ENCODE peak calls at places on chromosome 10, in nine cellular contexts. Y is right cardiac atrium; N is heart left ventricle; T is CD4-positive, alpha-beta memory T cell; U is Peyer's patch; I is upper lobe of right lung; V is IMR-90; W is GM23248; A is neuronal stem cell. H is an unnamed sample.

GRCh38 chr10:117741524-117741923 is 199.0 kb downstream of the EMX2 start:
- DNase-seq in Y (no peak), N (no peak), T (no peak), U (no peak), I (no peak), V (no peak), W (no peak), A (no peak), H (no peak)

GRCh38 chr10:95445837-95446347 is 115.3 kb downstream of the SORBS1 start:
- DNase-seq in Y (peak), N (peak), T (peak), U (no peak), I (no peak), V (peak), W (peak), A (peak), H (peak)

GRCh38 chr10:33143160-33143728 is 185.2 kb upstream of the ITGB1 start:
- DNase-seq in Y (no peak), N (no peak), T (no peak), U (no peak), I (no peak), V (peak), W (peak), A (no peak), H (no peak)

GRCh38 chr10:85921789-85922188 is 444.8 kb downstream of the GRID1 start:
- DNase-seq in Y (no peak), N (no peak), T (no peak), U (no peak), I (no peak), V (no peak), W (no peak), A (no peak), H (no peak)

GRCh38 chr10:9608592-9608991 is 1409.1 kb upstream of the CELF2 start:
- DNase-seq in Y (no peak), N (no peak), T (no peak), U (no peak), I (no peak), V (peak), W (peak), A (no peak), H (no peak)

GRCh38 chr10:104274762-104275721 is 6.1 kb downstream of the GSTO2 start:
- DNase-seq in Y (peak), N (no peak), T (peak), U (peak), I (peak), V (no peak), W (peak), A (no peak), H (peak)

GRCh38 chr10:82981137-82981723 is 1106.2 kb downstream of the NRG3 start:
- DNase-seq in Y (no peak), N (no peak), T (no peak), U (no peak), I (no peak), V (peak), W (peak), A (no peak), H (no peak)

GRCh38 chr10:78543749-78544446 is 510.2 kb downstream of the RPS24 start:
- DNase-seq in Y (peak), N (peak), T (no peak), U (no peak), I (peak), V (peak), W (peak), A (no peak), H (no peak)

GRCh38 chr10:1540144-1540543 is 197.2 kb downstream of the ADARB2 start:
- DNase-seq in Y (no peak), N (no peak), T (no peak), U (peak), I (peak), V (no peak), W (no peak), A (no peak), H (no peak)

GRCh38 chr10:32963102-32963501 is 5.1 kb upstream of the ITGB1 start:
- DNase-seq in Y (no peak), N (no peak), T (no peak), U (no peak), I (no peak), V (peak), W (peak), A (no peak), H (no peak)

GRCh38 chr10:15146366-15146765 is 22.1 kb downstream of the NMT2 start:
- DNase-seq in Y (no peak), N (no peak), T (no peak), U (no peak), I (no peak), V (no peak), W (no peak), A (no peak), H (no peak)

GRCh38 chr10:89332092-89332633 is 4.4 kb downstream of the IFIT3 start:
- DNase-seq in Y (no peak), N (peak), T (peak), U (no peak), I (no peak), V (peak), W (peak), A (no peak), H (no peak)

GRCh38 chr10:77889277-77889903 is 37.2 kb downstream of the DLG5 start:
- DNase-seq in Y (peak), N (no peak), T (no peak), U (peak), I (peak), V (no peak), W (no peak), A (peak), H (no peak)

GRCh38 chr10:37478381-37478780 is 353.0 kb downstream of the ANKRD30A start:
- DNase-seq in Y (no peak), N (no peak), T (no peak), U (no peak), I (no peak), V (no peak), W (no peak), A (no peak), H (no peak)

GRCh38 chr10:114073787-114074186 is 30.1 kb downstream of the ADRB1 start:
- DNase-seq in Y (no peak), N (no peak), T (peak), U (no peak), I (no peak), V (no peak), W (no peak), A (no peak), H (peak)

GRCh38 chr10:13909911-13910617 is 323.3 kb downstream of the PRPF18 start:
- DNase-seq in Y (no peak), N (no peak), T (no peak), U (no peak), I (no peak), V (no peak), W (no peak), A (no peak), H (no peak)

GRCh38 chr10:6195376-6195775 is 7.4 kb upstream of the PFKFB3 start:
- DNase-seq in Y (no peak), N (no peak), T (no peak), U (no peak), I (peak), V (peak), W (peak), A (no peak), H (no peak)
- H3K27ac ChIP-seq in Y (peak), N (peak), T (no peak), U (peak), I (peak), V (no peak), W (no peak), A (no peak), H (no peak)

GRCh38 chr10:123275183-123275549 is 121.0 kb downstream of the BUB3 start:
- DNase-seq in Y (no peak), N (no peak), T (no peak), U (no peak), I (no peak), V (no peak), W (peak), A (no peak), H (no peak)
- H3K4me3 ChIP-seq in Y (no peak), N (no peak), T (no peak), U (no peak), I (peak), V (no peak), W (no peak), A (no peak), H (no peak)

DNA sequence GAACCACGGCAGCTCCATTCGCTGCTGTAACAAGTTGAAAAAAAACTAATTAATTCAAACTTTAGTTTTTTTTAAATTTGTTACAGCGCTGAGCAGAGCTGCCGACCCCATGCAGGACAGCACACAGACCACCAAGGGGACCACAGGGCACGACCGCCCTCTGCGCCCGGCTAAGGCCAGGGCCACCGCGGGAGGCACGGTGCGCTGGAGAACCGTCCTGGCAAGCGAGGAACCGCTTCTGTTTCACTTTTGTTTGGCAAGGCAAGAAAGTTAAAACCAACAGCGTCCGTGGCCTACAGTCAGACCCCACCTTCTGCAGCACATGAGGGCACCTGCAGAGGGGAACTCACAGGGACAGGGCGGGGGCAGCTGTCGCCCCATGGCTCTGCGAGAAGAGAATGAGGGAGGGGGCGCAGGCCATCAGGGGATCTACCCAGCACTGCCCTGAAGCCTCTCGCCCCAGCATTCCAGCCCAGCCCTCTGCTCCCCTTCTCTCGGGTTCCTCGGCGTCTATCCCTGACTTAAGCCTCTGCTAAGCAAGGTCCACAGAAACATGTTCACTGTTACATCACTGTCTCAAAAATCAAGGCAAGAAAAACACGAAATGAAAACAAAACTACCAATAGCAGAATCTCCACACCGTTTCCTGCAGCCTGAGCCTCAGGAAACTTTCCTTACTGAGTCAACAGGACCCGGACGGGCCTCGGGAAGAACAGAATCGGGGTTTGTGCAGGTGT is 204.4 kb downstream of the DIP2C start:
- DNase-seq in Y (peak), N (no peak), T (peak), U (no peak), I (no peak), V (no peak), W (peak), A (no peak), H (peak)
- H3K27ac ChIP-seq in Y (no peak), N (peak), T (peak), U (peak), I (peak), V (peak), W (peak), A (no peak), H (peak)

GRCh38 chr10:133359554-133359971 is 1.7 kb upstream of the FUOM start:
- DNase-seq in Y (no peak), N (no peak), T (peak), U (peak), I (no peak), V (no peak), W (no peak), A (no peak), H (no peak)

GRCh38 chr10:133356953-133357292 is 896 bp downstream of the FUOM start:
- DNase-seq in Y (no peak), N (no peak), T (no peak), U (no peak), I (no peak), V (no peak), W (peak), A (no peak), H (no peak)

GRCh38 chr10:133357293-133358151 is at the start of gene FUOM:
- DNase-seq in Y (peak), N (peak), T (peak), U (peak), I (peak), V (peak), W (peak), A (peak), H (peak)

GRCh38 chr10:133358920-133359300 is 1.1 kb upstream of the FUOM start:
- DNase-seq in Y (no peak), N (no peak), T (no peak), U (no peak), I (no peak), V (no peak), W (no peak), A (no peak), H (no peak)

GRCh38 chr10:133358162-133358919 is 522 bp upstream of the FUOM start:
- DNase-seq in Y (peak), N (no peak), T (no peak), U (no peak), I (peak), V (no peak), W (no peak), A (no peak), H (no peak)
- H3K4me3 ChIP-seq in Y (no peak), N (no peak), T (no peak), U (no peak), I (no peak), V (no peak), W (no peak), A (no peak), H (no peak)

DNA sequence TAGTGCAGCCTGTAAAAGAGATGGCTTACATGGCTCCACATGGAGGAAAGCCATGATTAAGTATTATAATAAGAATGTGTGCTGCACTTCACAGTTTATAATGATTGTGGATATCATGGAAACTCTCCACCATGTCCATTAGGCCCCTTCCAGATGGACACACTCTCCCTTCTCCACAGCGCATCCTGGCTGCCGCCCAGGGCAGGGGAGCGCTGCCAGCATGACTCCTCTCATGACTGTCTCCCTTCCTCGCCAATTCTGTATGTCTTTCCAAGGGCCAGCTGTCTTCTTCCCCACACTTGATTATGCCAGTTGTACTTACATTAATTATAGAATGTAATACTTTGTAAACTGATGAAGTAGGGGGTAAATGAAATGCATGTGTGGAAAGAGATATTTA is 259.3 kb upstream of the TMEM72 start:
- DNase-seq in Y (no peak), N (no peak), T (no peak), U (no peak), I (no peak), V (peak), W (peak), A (no peak), H (no peak)
- H3K27ac ChIP-seq in Y (no peak), N (no peak), T (no peak), U (no peak), I (no peak), V (no peak), W (peak), A (no peak), H (no peak)

GRCh38 chr10:35075228-35075627 is 14.9 kb downstream of the CUL2 start:
- DNase-seq in Y (no peak), N (no peak), T (no peak), U (no peak), I (no peak), V (no peak), W (no peak), A (no peak), H (no peak)
- H3K4me3 ChIP-seq in Y (no peak), N (no peak), T (no peak), U (no peak), I (no peak), V (no peak), W (no peak), A (no peak), H (no peak)

DNA sequence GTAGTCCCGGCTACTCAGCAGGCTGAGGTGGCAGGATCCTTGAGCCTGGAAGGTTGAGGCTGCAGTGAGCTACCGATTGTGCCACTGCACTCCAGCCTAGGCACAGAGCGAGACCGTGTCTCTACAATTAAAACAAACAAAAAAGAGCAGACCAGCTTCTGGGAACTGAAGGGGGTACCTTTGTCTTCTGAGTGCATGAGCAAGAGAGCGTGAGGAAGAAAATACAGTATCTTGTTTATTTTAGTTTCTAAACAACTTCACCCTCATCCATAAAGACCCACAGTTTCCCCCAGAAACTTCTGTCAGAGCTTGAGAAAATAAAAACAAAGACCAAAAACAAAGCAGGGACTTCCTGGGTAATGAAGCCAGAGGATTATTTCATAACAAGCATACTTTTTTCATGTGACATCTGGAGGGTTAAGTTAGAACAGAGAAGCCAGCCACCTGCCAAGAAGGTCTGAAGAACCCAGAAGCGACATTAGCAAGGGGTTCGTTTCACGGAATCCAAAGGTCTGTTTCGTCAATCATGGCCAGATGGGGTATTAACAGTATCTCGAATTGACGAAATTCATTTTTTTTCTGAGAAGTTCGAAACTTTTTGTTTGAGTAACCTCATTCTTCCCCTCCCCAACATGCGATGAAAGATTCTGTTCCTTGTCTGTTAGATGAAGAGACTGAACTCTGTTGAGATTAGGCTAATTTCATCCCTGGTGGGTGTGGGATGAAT is 10.2 kb upstream of the IL2RA start:
- DNase-seq in Y (no peak), N (no peak), T (no peak), U (no peak), I (no peak), V (no peak), W (no peak), A (no peak), H (no peak)
- H3K27ac ChIP-seq in Y (peak), N (peak), T (no peak), U (peak), I (peak), V (no peak), W (no peak), A (no peak), H (no peak)

DNA sequence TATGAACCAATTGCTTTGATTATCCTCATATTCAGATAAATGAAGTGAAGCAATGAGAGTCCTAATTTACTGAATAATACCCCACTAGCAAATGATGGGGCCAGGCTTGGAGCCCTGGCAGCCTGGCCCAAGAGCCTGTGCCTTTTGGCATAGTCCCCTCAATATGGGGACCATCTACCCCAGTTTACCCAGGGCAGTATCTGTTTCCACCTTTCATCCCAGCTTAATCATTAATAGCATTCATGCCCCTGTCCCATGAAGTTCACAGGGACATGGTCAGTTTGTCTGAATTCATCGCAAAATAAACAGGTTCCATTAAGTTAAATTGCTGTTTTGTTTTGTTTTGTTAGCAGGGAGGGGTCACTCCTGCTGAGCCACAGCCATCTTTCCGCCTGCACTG is 25.5 kb downstream of the BCCIP start:
- DNase-seq in Y (no peak), N (no peak), T (no peak), U (no peak), I (no peak), V (no peak), W (no peak), A (no peak), H (no peak)
- H3K4me3 ChIP-seq in Y (no peak), N (no peak), T (no peak), U (no peak), I (no peak), V (no peak), W (no peak), A (no peak), H (no peak)

GRCh38 chr10:30509508-30509907 is 75.5 kb downstream of the MAP3K8 start:
- DNase-seq in Y (no peak), N (no peak), T (no peak), U (no peak), I (no peak), V (no peak), W (no peak), A (no peak), H (no peak)
- H3K27ac ChIP-seq in Y (no peak), N (no peak), T (no peak), U (no peak), I (peak), V (no peak), W (no peak), A (no peak), H (no peak)

H was measured in CD8-positive, alpha-beta T cell.